ENCODE peak calls at places on chromosomes 13 and 19, in five cellular contexts. H is nephron progenitor cell; X is RWPE1; B is stimulated activated naive CD8-positive, alpha-beta T cell treated with anti-CD3 and anti-CD28 coated beads, Interleukin-15, Interleukin-2, amounts not matched to agents 100 U/mL and 50 U/mL, for 24 hours; V is stimulated activated CD4-positive, alpha-beta T cell treated with anti-CD3 and anti-CD28 coated beads, TNF-alpha, amount 100 ng/mL, for 4 hours. U is an unnamed sample.

GRCh38 chr19:7101498-7102253 is 32.2 kb downstream of the ZNF557 start:
- DNase-seq in H (no peak), X (no peak), B (no peak), V (no peak), U (no peak)

GRCh38 chr19:33784432-33784831 is 12.2 kb upstream of the KCTD15 start:
- DNase-seq in H (no peak), X (no peak), B (no peak), V (no peak), U (no peak)

GRCh38 chr13:36356058-36356457 is 9.9 kb upstream of the SPART start:
- DNase-seq in H (no peak), X (no peak), B (no peak), V (no peak), U (no peak)

GRCh38 chr19:57947088-57947418 is 453 bp downstream of the ZNF256 start:
- DNase-seq in H (no peak), X (no peak), B (no peak), V (no peak), U (peak)

GRCh38 chr13:79792716-79793115 is 311.8 kb downstream of the NDFIP2 start:
- DNase-seq in H (no peak), X (no peak), B (no peak), V (no peak), U (no peak)

GRCh38 chr13:70170689-70171088 is 62.4 kb upstream of the KLHL1 start:
- DNase-seq in H (no peak), X (no peak), B (no peak), V (no peak), U (no peak)

GRCh38 chr13:37929308-37929707 is 59.7 kb upstream of the TRPC4 start:
- DNase-seq in H (no peak), X (no peak), B (no peak), V (no peak), U (no peak)

GRCh38 chr19:281992-282391 is 9.2 kb downstream of the PLPP2 start:
- DNase-seq in H (no peak), X (no peak), B (no peak), V (no peak), U (no peak)

GRCh38 chr13:21483748-21484147 is 24.6 kb upstream of the ZDHHC20 start:
- DNase-seq in H (no peak), X (no peak), B (no peak), V (no peak), U (no peak)

GRCh38 chr19:28425431-28425931 is 787.5 kb downstream of the UQCRFS1 start:
- DNase-seq in H (no peak), X (no peak), B (no peak), V (no peak), U (no peak)

GRCh38 chr19:2338751-2339643 is 10.5 kb downstream of the SPPL2B start:
- DNase-seq in H (no peak), X (no peak), B (no peak), V (no peak), U (no peak)

GRCh38 chr19:1154731-1155351 is 19.2 kb downstream of the SBNO2 start:
- DNase-seq in H (no peak), X (peak), B (no peak), V (no peak), U (no peak)

GRCh38 chr13:82330499-82330898 is 1551.8 kb downstream of the SLITRK1 start:
- DNase-seq in H (no peak), X (no peak), B (no peak), V (no peak), U (no peak)

U was measured in stimulated activated effector memory CD8-positive, alpha-beta T cell treated with anti-CD3 and anti-CD28 coated beads, Interleukin-12 subunit alpha, Interleukin-12 subunit beta, amount 100 ng/mL, for 72 hours.